ENCODE peak calls at places on chromosome 18, in six cellular contexts. One of them, this sample, is unnamed. For H3K36me3, the result is how much of the 10 kb centered on the place peaks cover.

GRCh38 chr18:64017870-64018269 is 48.0 kb downstream of the SERPINB8 start:
- DNase-seq in astrocyte: peak
- DNase-seq in adipocyte: peak
- DNase-seq in adrenal gland: no peak
- DNase-seq in mucosa of descending colon: no peak
- DNase-seq in CD8-positive, alpha-beta T cell: no peak
- DNase-seq in this sample: peak

GRCh38 chr18:2908166-2908945 is 61.5 kb downstream of the EMILIN2 start:
- DNase-seq in adipocyte: no peak
- DNase-seq in astrocyte: no peak
- DNase-seq in adrenal gland: no peak
- DNase-seq in mucosa of descending colon: no peak
- DNase-seq in CD8-positive, alpha-beta T cell: peak
- DNase-seq in this sample: no peak

GRCh38 chr18:78837766-78838165 is 141.9 kb upstream of the SALL3 start:
- DNase-seq in astrocyte: no peak
- DNase-seq in CD8-positive, alpha-beta T cell: no peak
- DNase-seq in mucosa of descending colon: no peak
- DNase-seq in adrenal gland: no peak
- DNase-seq in adipocyte: no peak
- DNase-seq in this sample: no peak

GRCh38 chr18:74497308-74497640 is 1.1 kb downstream of the CNDP2 start:
- DNase-seq in adipocyte: no peak
- DNase-seq in adrenal gland: no peak
- DNase-seq in astrocyte: no peak
- DNase-seq in CD8-positive, alpha-beta T cell: no peak
- DNase-seq in mucosa of descending colon: no peak
- DNase-seq in this sample: no peak

GRCh38 chr18:33581816-33582215 is 3.8 kb downstream of the ASXL3 start:
- DNase-seq in CD8-positive, alpha-beta T cell: no peak
- DNase-seq in adipocyte: no peak
- DNase-seq in astrocyte: no peak
- DNase-seq in adrenal gland: no peak
- DNase-seq in mucosa of descending colon: no peak
- DNase-seq in this sample: no peak

GRCh38 chr18:79616651-79617518 is 62.7 kb upstream of the CTDP1 start:
- DNase-seq in mucosa of descending colon: no peak
- DNase-seq in CD8-positive, alpha-beta T cell: no peak
- DNase-seq in adipocyte: peak
- DNase-seq in adrenal gland: peak
- DNase-seq in astrocyte: peak
- DNase-seq in this sample: no peak

GRCh38 chr18:37422116-37422515 is 143.5 kb downstream of the CELF4 start:
- DNase-seq in adrenal gland: no peak
- DNase-seq in adipocyte: no peak
- DNase-seq in mucosa of descending colon: no peak
- DNase-seq in CD8-positive, alpha-beta T cell: no peak
- DNase-seq in astrocyte: no peak
- DNase-seq in this sample: no peak

GRCh38 chr18:41135146-41135545 is 819.9 kb upstream of the PIK3C3 start:
- DNase-seq in adipocyte: no peak
- DNase-seq in CD8-positive, alpha-beta T cell: no peak
- DNase-seq in adrenal gland: no peak
- DNase-seq in astrocyte: no peak
- DNase-seq in mucosa of descending colon: no peak
- DNase-seq in this sample: no peak

GRCh38 chr18:46333371-46334199 is 229.4 kb downstream of the HAUS1 start:
- DNase-seq in CD8-positive, alpha-beta T cell: no peak
- DNase-seq in adrenal gland: no peak
- DNase-seq in astrocyte: peak
- DNase-seq in adipocyte: peak
- DNase-seq in mucosa of descending colon: no peak
- DNase-seq in this sample: peak

GRCh38 chr18:11948852-11949523 is 32.3 kb upstream of the IMPA2 start:
- DNase-seq in astrocyte: peak
- DNase-seq in CD8-positive, alpha-beta T cell: no peak
- DNase-seq in mucosa of descending colon: no peak
- DNase-seq in adrenal gland: no peak
- DNase-seq in adipocyte: peak
- DNase-seq in this sample: no peak

GRCh38 chr18:8629602-8630001 is 20.4 kb downstream of the RAB12 start:
- DNase-seq in adipocyte: no peak
- DNase-seq in mucosa of descending colon: no peak
- DNase-seq in adrenal gland: no peak
- DNase-seq in astrocyte: no peak
- DNase-seq in CD8-positive, alpha-beta T cell: no peak
- DNase-seq in this sample: no peak
- H3K36me3 ChIP-seq in adipocyte: half or more
- H3K36me3 ChIP-seq in mucosa of descending colon: under half
- H3K36me3 ChIP-seq in adrenal gland: under half
- H3K36me3 ChIP-seq in astrocyte: under half
- H3K36me3 ChIP-seq in CD8-positive, alpha-beta T cell: under half
- H3K36me3 ChIP-seq in this sample: under half

GRCh38 chr18:58714821-58715220 is 43.6 kb downstream of the MALT1 start:
- DNase-seq in mucosa of descending colon: no peak
- DNase-seq in adipocyte: no peak
- DNase-seq in astrocyte: no peak
- DNase-seq in adrenal gland: no peak
- DNase-seq in CD8-positive, alpha-beta T cell: no peak
- DNase-seq in this sample: no peak
- H3K36me3 ChIP-seq in mucosa of descending colon: under half
- H3K36me3 ChIP-seq in adipocyte: half or more
- H3K36me3 ChIP-seq in astrocyte: under half
- H3K36me3 ChIP-seq in adrenal gland: under half
- H3K36me3 ChIP-seq in CD8-positive, alpha-beta T cell: under half
- H3K36me3 ChIP-seq in this sample: under half

DNA sequence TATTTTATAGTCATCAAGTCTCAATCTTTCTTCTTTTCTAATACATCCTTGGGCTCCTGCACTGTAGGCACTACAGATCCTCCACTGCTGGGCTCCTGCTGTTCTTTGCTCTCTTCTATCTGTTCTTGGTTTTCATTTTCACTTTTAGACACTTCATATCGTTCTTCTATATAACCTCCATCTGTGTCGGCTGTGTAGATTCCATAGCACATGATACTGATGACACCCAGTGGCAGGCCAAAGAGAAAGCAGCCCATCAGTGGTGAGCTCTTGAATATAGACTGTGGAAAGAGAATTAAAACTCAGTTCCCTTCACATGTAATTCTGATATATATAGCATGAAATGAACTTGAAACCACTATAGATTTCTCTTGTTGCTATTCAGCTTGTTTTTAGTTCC is 38.0 kb downstream of the TMX3 start:
- DNase-seq in astrocyte: no peak
- DNase-seq in adrenal gland: no peak
- DNase-seq in mucosa of descending colon: no peak
- DNase-seq in CD8-positive, alpha-beta T cell: no peak
- DNase-seq in adipocyte: no peak
- DNase-seq in this sample: peak
- H3K36me3 ChIP-seq in astrocyte: under half
- H3K36me3 ChIP-seq in adrenal gland: under half
- H3K36me3 ChIP-seq in mucosa of descending colon: under half
- H3K36me3 ChIP-seq in CD8-positive, alpha-beta T cell: under half
- H3K36me3 ChIP-seq in adipocyte: half or more
- H3K36me3 ChIP-seq in this sample: under half

GRCh38 chr18:55261253-55261652 is 302.0 kb upstream of the CCDC68 start:
- DNase-seq in astrocyte: no peak
- DNase-seq in mucosa of descending colon: no peak
- DNase-seq in CD8-positive, alpha-beta T cell: no peak
- DNase-seq in adrenal gland: no peak
- DNase-seq in adipocyte: no peak
- DNase-seq in this sample: no peak

GRCh38 chr18:55252053-55252675 is 292.9 kb upstream of the CCDC68 start:
- DNase-seq in astrocyte: peak
- DNase-seq in CD8-positive, alpha-beta T cell: no peak
- DNase-seq in mucosa of descending colon: no peak
- DNase-seq in adipocyte: no peak
- DNase-seq in adrenal gland: no peak
- DNase-seq in this sample: no peak

GRCh38 chr18:55253814-55254213 is 294.6 kb upstream of the CCDC68 start:
- DNase-seq in astrocyte: no peak
- DNase-seq in CD8-positive, alpha-beta T cell: no peak
- DNase-seq in adipocyte: no peak
- DNase-seq in mucosa of descending colon: no peak
- DNase-seq in adrenal gland: no peak
- DNase-seq in this sample: no peak

GRCh38 chr18:55252946-55253345 is 293.7 kb upstream of the CCDC68 start:
- DNase-seq in adrenal gland: no peak
- DNase-seq in astrocyte: no peak
- DNase-seq in mucosa of descending colon: no peak
- DNase-seq in CD8-positive, alpha-beta T cell: no peak
- DNase-seq in adipocyte: peak
- DNase-seq in this sample: no peak

GRCh38 chr18:55256568-55257289 is 297.5 kb upstream of the CCDC68 start:
- DNase-seq in adipocyte: no peak
- DNase-seq in CD8-positive, alpha-beta T cell: no peak
- DNase-seq in adrenal gland: no peak
- DNase-seq in mucosa of descending colon: no peak
- DNase-seq in astrocyte: peak
- DNase-seq in this sample: peak
- H3K36me3 ChIP-seq in adipocyte: half or more
- H3K36me3 ChIP-seq in CD8-positive, alpha-beta T cell: under half
- H3K36me3 ChIP-seq in adrenal gland: half or more
- H3K36me3 ChIP-seq in mucosa of descending colon: under half
- H3K36me3 ChIP-seq in astrocyte: under half
- H3K36me3 ChIP-seq in this sample: under half

GRCh38 chr18:172361-172760 is 14.0 kb downstream of the USP14 start:
- DNase-seq in astrocyte: no peak
- DNase-seq in adrenal gland: no peak
- DNase-seq in CD8-positive, alpha-beta T cell: no peak
- DNase-seq in adipocyte: no peak
- DNase-seq in mucosa of descending colon: no peak
- DNase-seq in this sample: no peak
- H3K36me3 ChIP-seq in astrocyte: under half
- H3K36me3 ChIP-seq in adrenal gland: under half
- H3K36me3 ChIP-seq in CD8-positive, alpha-beta T cell: under half
- H3K36me3 ChIP-seq in adipocyte: under half
- H3K36me3 ChIP-seq in mucosa of descending colon: under half
- H3K36me3 ChIP-seq in this sample: under half

GRCh38 chr18:13048061-13048605 is 57.0 kb downstream of the CEP192 start:
- DNase-seq in adipocyte: no peak
- DNase-seq in CD8-positive, alpha-beta T cell: no peak
- DNase-seq in mucosa of descending colon: no peak
- DNase-seq in adrenal gland: no peak
- DNase-seq in astrocyte: no peak
- DNase-seq in this sample: no peak

GRCh38 chr18:13039806-13040205 is 48.6 kb downstream of the CEP192 start:
- DNase-seq in adipocyte: no peak
- DNase-seq in CD8-positive, alpha-beta T cell: no peak
- DNase-seq in mucosa of descending colon: no peak
- DNase-seq in adrenal gland: no peak
- DNase-seq in astrocyte: no peak
- DNase-seq in this sample: no peak

DNA sequence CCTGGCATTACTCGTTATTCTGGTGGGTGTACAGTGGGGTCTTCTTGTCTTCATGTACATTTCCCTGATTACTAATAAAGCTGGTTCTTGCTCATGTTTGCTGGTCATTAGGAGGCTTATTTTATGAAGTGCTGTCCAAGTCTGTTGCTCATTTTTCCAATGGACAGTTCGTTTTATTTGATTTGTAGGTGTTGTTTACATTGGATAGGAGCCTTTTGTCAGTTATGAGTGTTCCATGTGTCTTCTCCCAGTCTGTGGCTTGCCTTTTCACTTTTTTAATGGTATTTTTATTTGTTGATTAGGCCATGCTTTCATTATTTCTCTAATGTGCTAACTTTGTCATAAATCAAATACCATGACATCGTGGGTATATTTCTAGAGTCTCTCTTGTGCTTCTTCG is 51.9 kb downstream of the CEP192 start:
- DNase-seq in astrocyte: no peak
- DNase-seq in adrenal gland: no peak
- DNase-seq in CD8-positive, alpha-beta T cell: no peak
- DNase-seq in adipocyte: no peak
- DNase-seq in mucosa of descending colon: no peak
- DNase-seq in this sample: no peak
- H3K36me3 ChIP-seq in astrocyte: under half
- H3K36me3 ChIP-seq in adrenal gland: under half
- H3K36me3 ChIP-seq in CD8-positive, alpha-beta T cell: under half
- H3K36me3 ChIP-seq in adipocyte: under half
- H3K36me3 ChIP-seq in mucosa of descending colon: under half
- H3K36me3 ChIP-seq in this sample: under half

DNA sequence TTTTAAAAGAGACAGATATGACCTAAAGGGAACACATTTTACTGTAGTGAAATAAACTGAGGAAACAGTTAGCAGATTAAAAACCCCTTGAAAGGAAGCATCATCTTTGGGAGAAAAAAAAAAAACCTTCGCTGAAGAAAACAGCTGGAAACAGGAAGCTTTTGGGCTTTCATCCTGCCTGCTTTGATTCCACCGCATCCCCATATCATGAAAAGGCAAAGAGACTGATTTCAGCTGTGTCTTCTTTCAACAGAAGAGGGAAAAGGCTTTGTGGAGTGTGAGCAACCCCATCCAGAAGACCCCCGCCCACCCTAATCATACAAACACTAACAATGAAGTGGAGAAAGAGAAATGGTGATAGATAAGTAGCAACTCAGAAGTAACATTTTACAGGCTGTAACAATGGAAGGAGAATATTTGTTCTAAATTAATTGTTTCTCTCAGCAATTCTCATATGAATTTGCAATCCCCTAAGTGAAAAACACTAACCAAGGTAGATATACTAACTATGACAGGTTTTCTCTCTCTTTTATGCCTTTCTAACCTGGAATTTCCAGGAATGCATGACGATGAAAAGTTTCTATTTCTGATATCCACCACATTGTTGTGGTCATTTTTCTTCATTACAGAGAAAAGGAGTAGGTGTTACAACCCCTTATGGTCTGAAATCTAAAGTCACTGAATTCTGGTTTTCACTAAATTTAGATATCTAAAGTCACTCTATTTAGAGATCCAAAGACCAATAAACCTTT is 86.2 kb downstream of the TCF4 start:
- DNase-seq in mucosa of descending colon: no peak
- DNase-seq in adrenal gland: no peak
- DNase-seq in adipocyte: peak
- DNase-seq in astrocyte: peak
- DNase-seq in CD8-positive, alpha-beta T cell: no peak
- DNase-seq in this sample: no peak
- H3K36me3 ChIP-seq in mucosa of descending colon: under half
- H3K36me3 ChIP-seq in adrenal gland: under half
- H3K36me3 ChIP-seq in adipocyte: under half
- H3K36me3 ChIP-seq in astrocyte: under half
- H3K36me3 ChIP-seq in CD8-positive, alpha-beta T cell: under half
- H3K36me3 ChIP-seq in this sample: under half

DNA sequence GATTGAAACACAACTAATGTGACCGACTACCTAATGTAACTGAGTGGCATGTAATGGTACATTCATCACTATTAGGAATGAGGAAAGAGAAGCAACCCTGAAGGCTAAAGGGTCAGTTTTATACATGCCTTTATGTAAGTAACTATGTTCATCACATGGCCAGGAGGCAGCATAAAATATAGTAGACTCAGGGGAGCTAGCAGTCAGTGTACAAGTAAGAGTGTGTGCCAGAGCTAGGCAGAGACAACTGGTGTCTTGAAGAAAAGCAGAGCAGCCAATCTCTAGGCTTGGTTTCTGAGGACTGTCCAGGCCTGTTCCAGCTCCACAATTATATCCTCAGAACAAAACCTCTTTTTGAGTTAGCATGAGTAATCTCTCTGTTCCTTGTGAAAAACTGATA is 18.1 kb downstream of the SMAD2 start:
- DNase-seq in mucosa of descending colon: no peak
- DNase-seq in astrocyte: no peak
- DNase-seq in CD8-positive, alpha-beta T cell: no peak
- DNase-seq in adipocyte: peak
- DNase-seq in adrenal gland: no peak
- DNase-seq in this sample: no peak
- H3K36me3 ChIP-seq in mucosa of descending colon: under half
- H3K36me3 ChIP-seq in astrocyte: under half
- H3K36me3 ChIP-seq in CD8-positive, alpha-beta T cell: under half
- H3K36me3 ChIP-seq in adipocyte: under half
- H3K36me3 ChIP-seq in adrenal gland: under half
- H3K36me3 ChIP-seq in this sample: under half